ENCODE peak calls at places on chromosomes 11 and 22, in four cellular contexts. I is foreskin keratinocyte, H is chondrocyte, U is NCI-H226. B is an unnamed sample.

GRCh38 chr11:67372993-67373915 is at the start of gene CLCF1:
- DNase-seq in H (no peak), U (peak; percentile 86), I (peak; percentile 47), B (peak; percentile 81)

GRCh38 chr11:46202149-46202548 is 75.3 kb upstream of the CREB3L1 start:
- DNase-seq in U (peak; percentile 26), H (no peak), I (no peak), B (no peak)

GRCh38 chr11:9002920-9003572 is 755 bp downstream of the NRIP3 start:
- DNase-seq in U (no peak), I (no peak), H (no peak), B (no peak)

GRCh38 chr11:17405232-17406005 is 17.0 kb upstream of the KCNJ11 start:
- DNase-seq in U (no peak), I (no peak), H (peak; percentile 71), B (peak; percentile 81)

GRCh38 chr22:48340191-48340590 is 1487.5 kb downstream of the BRD1 start:
- DNase-seq in U (no peak), H (peak; percentile 74), I (no peak), B (peak; percentile 31)

GRCh38 chr11:100776212-100776896 is 89.3 kb downstream of the ARHGAP42 start:
- DNase-seq in I (peak; percentile 95), U (peak; percentile 65), H (no peak), B (no peak)

GRCh38 chr22:25081409-25081824 is 118.2 kb upstream of the CRYBB3 start:
- DNase-seq in U (no peak), I (no peak), H (no peak), B (no peak)

GRCh38 chr11:121524233-121524631 is 71.5 kb upstream of the SORL1-AS1 start:
- DNase-seq in H (no peak), I (no peak), U (no peak), B (no peak)

GRCh38 chr11:66580803-66581202 is 12.1 kb downstream of the CCDC87 start:
- DNase-seq in I (no peak), U (no peak), H (no peak), B (no peak)

GRCh38 chr11:133181672-133182071 is 350.6 kb downstream of the OPCML start:
- DNase-seq in H (no peak), I (no peak), U (no peak), B (no peak)

GRCh38 chr22:38034278-38034882 is 22.8 kb upstream of the PICK1 start:
- DNase-seq in I (peak; percentile 73), H (no peak), U (peak; percentile 66), B (peak; percentile 76)

GRCh38 chr11:113806403-113806802 is 26.8 kb downstream of the CLDN25 start:
- DNase-seq in I (peak; percentile 19), H (no peak), U (no peak), B (no peak)

GRCh38 chr11:126450198-126450597 is 94.7 kb downstream of the ST3GAL4 start:
- DNase-seq in H (no peak), I (no peak), U (no peak), B (no peak)

GRCh38 chr11:18012314-18012905 is 437 bp downstream of the SERGEF start:
- DNase-seq in I (peak; percentile 19), H (no peak), U (no peak), B (peak; percentile 50)

GRCh38 chr11:100545970-100546369 is 141.1 kb upstream of the ARHGAP42 start:
- DNase-seq in U (no peak), I (no peak), H (no peak), B (no peak)

GRCh38 chr11:134864233-134864967 is 452.4 kb upstream of the B3GAT1 start:
- DNase-seq in H (no peak), I (no peak), U (no peak), B (no peak)

GRCh38 chr11:70556884-70557741 is 158.8 kb downstream of the CTTN start:
- DNase-seq in H (no peak), U (peak; percentile 29), I (peak; percentile 20), B (no peak)

GRCh38 chr22:37121887-37122591 is 12.5 kb upstream of the TMPRSS6 start:
- DNase-seq in I (peak; percentile 93), U (peak; percentile 22), H (no peak), B (no peak)

GRCh38 chr11:117861151-117862018 is 15.1 kb downstream of the FXYD6 start:
- DNase-seq in U (no peak), H (no peak), I (no peak), B (no peak)

GRCh38 chr11:1699771-1700170 is 2.8 kb downstream of the KRTAP5-6 start:
- DNase-seq in U (no peak), I (no peak), H (no peak), B (no peak)

GRCh38 chr22:23898006-23898974 is 4.1 kb downstream of the MIF start:
- DNase-seq in U (no peak), I (no peak), H (no peak), B (no peak)

GRCh38 chr11:65478411-65479183 is 20.2 kb upstream of the MALAT1 start:
- DNase-seq in H (peak; percentile 92), U (peak; percentile 60), I (no peak), B (peak; percentile 64)

GRCh38 chr11:107916671-107917241 is 11.5 kb upstream of the RAB39A start:
- DNase-seq in U (no peak), I (no peak), H (no peak), B (no peak)